ENCODE peak calls at places on chromosome 20, in four cellular contexts. One of them, this sample, is unnamed.

GRCh38 chr20:55160022-55160421 is 684.6 kb downstream of the DOK5 start:
- DNase-seq in brain microvascular endothelial cell: no peak
- DNase-seq in fibroblast of mammary gland: peak; percentile 80
- DNase-seq in Calu3: no peak
- DNase-seq in this sample: no peak

GRCh38 chr20:12177657-12178293 is 260.1 kb downstream of the BTBD3 start:
- DNase-seq in brain microvascular endothelial cell: no peak
- DNase-seq in fibroblast of mammary gland: peak; percentile 36
- DNase-seq in Calu3: peak; percentile 59
- DNase-seq in this sample: peak; percentile 24

GRCh38 chr20:5085380-5085779 is 34.4 kb downstream of the PCNA start:
- DNase-seq in brain microvascular endothelial cell: no peak
- DNase-seq in fibroblast of mammary gland: no peak
- DNase-seq in Calu3: no peak
- DNase-seq in this sample: no peak

GRCh38 chr20:48846516-48847492 is 19.0 kb upstream of the PREX1 start:
- DNase-seq in brain microvascular endothelial cell: no peak
- DNase-seq in fibroblast of mammary gland: no peak
- DNase-seq in Calu3: no peak
- DNase-seq in this sample: no peak

GRCh38 chr20:57104711-57105110 is 161.7 kb downstream of the BMP7 start:
- DNase-seq in brain microvascular endothelial cell: no peak
- DNase-seq in fibroblast of mammary gland: no peak
- DNase-seq in Calu3: no peak
- DNase-seq in this sample: no peak

GRCh38 chr20:2149507-2149906 is 47.9 kb downstream of the STK35 start:
- DNase-seq in brain microvascular endothelial cell: no peak
- DNase-seq in fibroblast of mammary gland: peak; percentile 35
- DNase-seq in Calu3: no peak
- DNase-seq in this sample: peak; percentile 18

GRCh38 chr20:23257106-23257761 is 93.4 kb upstream of the NXT1 start:
- DNase-seq in brain microvascular endothelial cell: no peak
- DNase-seq in fibroblast of mammary gland: peak; percentile 9
- DNase-seq in Calu3: no peak
- DNase-seq in this sample: peak; percentile 14

GRCh38 chr20:22411568-22412450 is 172.6 kb downstream of the FOXA2 start:
- DNase-seq in brain microvascular endothelial cell: no peak
- DNase-seq in fibroblast of mammary gland: peak; percentile 91
- DNase-seq in Calu3: peak; percentile 30
- DNase-seq in this sample: peak; percentile 70

GRCh38 chr20:7147220-7147601 is 379.7 kb downstream of the BMP2 start:
- DNase-seq in brain microvascular endothelial cell: no peak
- DNase-seq in fibroblast of mammary gland: no peak
- DNase-seq in Calu3: no peak
- DNase-seq in this sample: no peak

GRCh38 chr20:23049933-23050838 is 714 bp upstream of the THBD start:
- DNase-seq in brain microvascular endothelial cell: peak; percentile 19
- DNase-seq in fibroblast of mammary gland: no peak
- DNase-seq in Calu3: peak; percentile 1
- DNase-seq in this sample: peak; percentile 78

GRCh38 chr20:48788486-48789072 is 39.2 kb downstream of the PREX1 start:
- DNase-seq in brain microvascular endothelial cell: no peak
- DNase-seq in fibroblast of mammary gland: no peak
- DNase-seq in Calu3: no peak
- DNase-seq in this sample: no peak

GRCh38 chr20:63594043-63594561 is 20.1 kb upstream of the HELZ2 start:
- DNase-seq in brain microvascular endothelial cell: peak; percentile 49
- DNase-seq in fibroblast of mammary gland: peak; percentile 94
- DNase-seq in Calu3: no peak
- DNase-seq in this sample: no peak

GRCh38 chr20:36092424-36093024 is 62.0 kb upstream of the EPB41L1 start:
- DNase-seq in brain microvascular endothelial cell: no peak
- DNase-seq in fibroblast of mammary gland: no peak
- DNase-seq in Calu3: peak; percentile 72
- DNase-seq in this sample: peak; percentile 21

GRCh38 chr20:23631981-23632710 is 5.6 kb downstream of the CST3 start:
- DNase-seq in brain microvascular endothelial cell: no peak
- DNase-seq in fibroblast of mammary gland: no peak
- DNase-seq in Calu3: no peak
- DNase-seq in this sample: no peak

GRCh38 chr20:362271-363254 is 15.7 kb downstream of the NRSN2 start:
- DNase-seq in brain microvascular endothelial cell: peak; percentile 76
- DNase-seq in fibroblast of mammary gland: peak; percentile 77
- DNase-seq in Calu3: peak; percentile 95
- DNase-seq in this sample: peak; percentile 99

GRCh38 chr20:36064661-36065426 is 89.7 kb upstream of the EPB41L1 start:
- DNase-seq in brain microvascular endothelial cell: peak; percentile 79
- DNase-seq in fibroblast of mammary gland: peak; percentile 69
- DNase-seq in Calu3: peak; percentile 100
- DNase-seq in this sample: peak; percentile 80

GRCh38 chr20:33852971-33853813 is 42.0 kb downstream of the CHMP4B start:
- DNase-seq in brain microvascular endothelial cell: no peak
- DNase-seq in fibroblast of mammary gland: peak; percentile 18
- DNase-seq in Calu3: no peak
- DNase-seq in this sample: no peak

GRCh38 chr20:539236-539635 is 4.4 kb downstream of the CSNK2A1 start:
- DNase-seq in brain microvascular endothelial cell: no peak
- DNase-seq in fibroblast of mammary gland: no peak
- DNase-seq in Calu3: no peak
- DNase-seq in this sample: no peak

GRCh38 chr20:61353261-61353995 is 101.4 kb downstream of the CDH4 start:
- DNase-seq in brain microvascular endothelial cell: no peak
- DNase-seq in fibroblast of mammary gland: peak; percentile 37
- DNase-seq in Calu3: no peak
- DNase-seq in this sample: peak; percentile 74

GRCh38 chr20:48831702-48832422 is 4.1 kb upstream of the PREX1 start:
- DNase-seq in brain microvascular endothelial cell: no peak
- DNase-seq in fibroblast of mammary gland: peak; percentile 70
- DNase-seq in Calu3: peak; percentile 44
- DNase-seq in this sample: peak; percentile 60

GRCh38 chr20:21832442-21833152 is 127.1 kb downstream of the PAX1 start:
- DNase-seq in brain microvascular endothelial cell: no peak
- DNase-seq in fibroblast of mammary gland: peak; percentile 27
- DNase-seq in Calu3: no peak
- DNase-seq in this sample: no peak

GRCh38 chr20:15930324-15931305 is 642.6 kb downstream of the KIF16B start:
- DNase-seq in brain microvascular endothelial cell: peak; percentile 26
- DNase-seq in fibroblast of mammary gland: peak; percentile 64
- DNase-seq in Calu3: no peak
- DNase-seq in this sample: peak; percentile 90

GRCh38 chr20:47663354-47664067 is 121.8 kb downstream of the SULF2 start:
- DNase-seq in brain microvascular endothelial cell: peak; percentile 64
- DNase-seq in fibroblast of mammary gland: peak; percentile 68
- DNase-seq in Calu3: peak; percentile 92
- DNase-seq in this sample: peak; percentile 81

DNA sequence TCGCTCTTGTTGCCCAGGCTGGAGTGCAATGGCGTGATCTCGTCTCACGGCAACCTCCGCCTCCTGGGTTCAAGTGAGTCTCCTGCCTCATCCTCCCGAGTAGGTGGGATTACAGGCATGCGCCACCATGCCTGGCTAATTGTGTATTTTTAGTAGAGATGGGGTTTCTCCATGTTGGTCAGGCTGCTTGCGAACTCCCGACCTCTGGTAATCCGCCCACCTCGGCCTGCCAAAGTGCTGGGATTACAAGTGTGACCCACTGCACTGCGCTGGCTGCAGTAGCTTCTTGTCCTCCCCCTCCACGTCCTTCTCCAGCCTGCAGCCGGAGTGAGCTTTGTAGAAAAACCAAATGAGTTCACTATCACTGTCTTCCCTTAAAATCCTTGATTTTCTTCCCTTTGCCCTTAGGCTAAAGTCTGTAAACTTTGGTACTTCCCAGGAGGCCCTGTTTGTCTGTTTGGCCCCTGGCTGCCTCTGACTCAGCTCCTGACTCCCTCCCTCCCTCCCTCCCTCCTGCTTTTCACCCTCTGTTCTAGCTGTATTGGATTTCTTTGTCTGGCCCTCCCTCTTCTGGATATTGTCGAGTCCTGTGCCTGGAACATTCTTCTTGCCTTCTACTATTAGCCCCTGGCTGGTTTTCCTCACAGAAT is 12.9 kb downstream of the PARD6B start:
- DNase-seq in brain microvascular endothelial cell: peak; percentile 84
- DNase-seq in fibroblast of mammary gland: peak; percentile 90
- DNase-seq in Calu3: peak; percentile 73
- DNase-seq in this sample: peak; percentile 88
- TF ChIP-seq CTCF in brain microvascular endothelial cell: peak; percentile 63
- TF ChIP-seq CTCF in fibroblast of mammary gland: peak; percentile 48
- TF ChIP-seq CTCF in Calu3: no peak
- TF ChIP-seq CTCF in this sample: peak; percentile 34

DNA sequence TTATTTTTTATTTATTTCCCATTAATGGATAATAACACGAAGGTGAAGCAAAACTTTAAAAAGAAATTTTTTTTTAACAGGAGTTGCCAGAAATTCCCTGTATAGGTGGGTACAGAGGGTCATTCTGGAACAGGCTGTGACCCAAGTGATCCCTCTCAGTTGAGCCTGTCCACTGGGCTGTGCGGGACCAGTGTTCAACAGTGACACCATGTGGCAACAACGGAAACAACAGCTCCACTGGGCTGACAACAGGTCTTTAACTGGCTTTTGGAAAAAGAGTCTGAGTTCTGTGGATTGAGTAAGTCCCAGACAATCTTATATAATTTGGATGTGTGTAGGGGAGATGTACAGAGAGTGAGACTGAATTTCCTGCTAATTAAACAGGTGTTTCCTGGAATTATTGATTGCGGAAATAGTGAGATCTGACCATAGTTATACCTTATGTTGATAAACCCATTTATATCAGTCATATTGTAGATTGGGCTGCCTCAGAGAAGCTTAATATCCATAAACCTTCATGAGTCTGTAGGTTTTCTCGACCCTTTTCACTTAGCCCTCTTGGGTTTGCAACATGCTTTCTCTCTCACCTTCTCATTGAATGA is 17.6 kb downstream of the KIAA1755 start:
- DNase-seq in brain microvascular endothelial cell: no peak
- DNase-seq in fibroblast of mammary gland: peak; percentile 41
- DNase-seq in Calu3: peak; percentile 43
- DNase-seq in this sample: peak; percentile 21
- TF ChIP-seq CTCF in brain microvascular endothelial cell: peak; percentile 75
- TF ChIP-seq CTCF in fibroblast of mammary gland: peak; percentile 72
- TF ChIP-seq CTCF in Calu3: peak; percentile 88
- TF ChIP-seq CTCF in this sample: peak; percentile 53

GRCh38 chr20:17635320-17635673 is 46.7 kb downstream of the RRBP1 start:
- DNase-seq in brain microvascular endothelial cell: no peak
- DNase-seq in fibroblast of mammary gland: no peak
- DNase-seq in Calu3: no peak
- DNase-seq in this sample: no peak

GRCh38 chr20:17635846-17636245 is 46.2 kb downstream of the RRBP1 start:
- DNase-seq in brain microvascular endothelial cell: no peak
- DNase-seq in fibroblast of mammary gland: peak; percentile 92
- DNase-seq in Calu3: no peak
- DNase-seq in this sample: no peak

GRCh38 chr20:17637413-17637780 is 44.6 kb downstream of the RRBP1 start:
- DNase-seq in brain microvascular endothelial cell: no peak
- DNase-seq in fibroblast of mammary gland: no peak
- DNase-seq in Calu3: no peak
- DNase-seq in this sample: no peak

GRCh38 chr20:17637985-17638640 is 43.9 kb downstream of the RRBP1 start:
- DNase-seq in brain microvascular endothelial cell: no peak
- DNase-seq in fibroblast of mammary gland: no peak
- DNase-seq in Calu3: no peak
- DNase-seq in this sample: no peak

GRCh38 chr20:17636523-17637412 is 45.3 kb downstream of the RRBP1 start:
- DNase-seq in brain microvascular endothelial cell: no peak
- DNase-seq in fibroblast of mammary gland: peak; percentile 44
- DNase-seq in Calu3: no peak
- DNase-seq in this sample: no peak
- TF ChIP-seq CTCF in brain microvascular endothelial cell: peak; percentile 26
- TF ChIP-seq CTCF in fibroblast of mammary gland: peak; percentile 12
- TF ChIP-seq CTCF in Calu3: no peak
- TF ChIP-seq CTCF in this sample: no peak

GRCh38 chr20:25076731-25077609 is 5.0 kb downstream of the VSX1 start:
- DNase-seq in brain microvascular endothelial cell: no peak
- DNase-seq in fibroblast of mammary gland: peak; percentile 45
- DNase-seq in Calu3: peak; percentile 44
- DNase-seq in this sample: peak; percentile 86
- TF ChIP-seq CTCF in brain microvascular endothelial cell: peak; percentile 50
- TF ChIP-seq CTCF in fibroblast of mammary gland: peak; percentile 35
- TF ChIP-seq CTCF in Calu3: no peak
- TF ChIP-seq CTCF in this sample: peak; percentile 34

DNA sequence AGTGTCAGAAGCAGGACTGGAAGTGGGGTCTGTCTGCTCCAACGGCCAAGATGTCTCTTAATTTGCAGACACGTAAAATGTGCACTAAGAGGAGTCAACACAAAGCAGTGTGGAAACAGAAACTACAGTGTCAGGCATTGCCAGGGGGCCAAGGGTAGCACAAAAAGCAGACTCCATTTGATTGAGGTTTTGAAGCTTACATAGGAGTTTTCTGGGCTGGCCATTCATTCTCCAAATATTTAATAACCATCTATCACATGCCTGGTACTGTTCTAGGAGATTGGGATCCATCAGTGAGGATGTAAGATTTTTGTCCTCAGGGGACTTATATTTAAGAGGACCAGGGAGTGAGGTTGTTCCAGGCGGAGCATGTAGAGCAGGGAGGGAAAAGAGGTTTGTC is 29.5 kb downstream of the MAFB start:
- DNase-seq in brain microvascular endothelial cell: no peak
- DNase-seq in fibroblast of mammary gland: no peak
- DNase-seq in Calu3: no peak
- DNase-seq in this sample: no peak
- TF ChIP-seq CTCF in brain microvascular endothelial cell: no peak
- TF ChIP-seq CTCF in fibroblast of mammary gland: no peak
- TF ChIP-seq CTCF in Calu3: no peak
- TF ChIP-seq CTCF in this sample: no peak

GRCh38 chr20:10356628-10357027 is 77.4 kb downstream of the MKKS start:
- DNase-seq in brain microvascular endothelial cell: no peak
- DNase-seq in fibroblast of mammary gland: no peak
- DNase-seq in Calu3: no peak
- DNase-seq in this sample: no peak

GRCh38 chr20:10357061-10357708 is 76.8 kb downstream of the MKKS start:
- DNase-seq in brain microvascular endothelial cell: no peak
- DNase-seq in fibroblast of mammary gland: peak; percentile 32
- DNase-seq in Calu3: no peak
- DNase-seq in this sample: no peak

GRCh38 chr20:10359621-10360040 is 74.4 kb downstream of the MKKS start:
- DNase-seq in brain microvascular endothelial cell: peak; percentile 50
- DNase-seq in fibroblast of mammary gland: no peak
- DNase-seq in Calu3: no peak
- DNase-seq in this sample: no peak

GRCh38 chr20:10360878-10361277 is 73.1 kb downstream of the MKKS start:
- DNase-seq in brain microvascular endothelial cell: peak; percentile 30
- DNase-seq in fibroblast of mammary gland: no peak
- DNase-seq in Calu3: no peak
- DNase-seq in this sample: no peak

DNA sequence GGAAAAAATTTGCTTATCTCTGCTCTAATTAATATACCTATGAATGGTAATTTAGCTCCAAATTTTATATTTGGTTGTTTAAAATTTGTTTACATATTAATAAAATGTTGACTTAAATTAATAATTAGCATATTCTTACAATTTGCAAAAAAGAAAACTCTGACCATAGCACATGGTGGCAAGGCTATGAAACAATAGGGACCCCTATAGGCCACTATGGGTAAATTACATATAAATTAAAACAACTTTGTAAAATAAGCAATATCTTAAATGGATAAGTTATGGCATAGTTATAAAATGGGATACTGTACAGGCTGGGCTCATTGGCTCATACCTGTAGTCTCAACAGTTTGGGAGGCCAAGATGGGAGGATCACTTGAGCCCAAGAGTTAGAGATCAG is 76.0 kb downstream of the MKKS start:
- DNase-seq in brain microvascular endothelial cell: no peak
- DNase-seq in fibroblast of mammary gland: peak; percentile 44
- DNase-seq in Calu3: no peak
- DNase-seq in this sample: no peak
- TF ChIP-seq CTCF in brain microvascular endothelial cell: peak; percentile 48
- TF ChIP-seq CTCF in fibroblast of mammary gland: peak; percentile 81
- TF ChIP-seq CTCF in Calu3: no peak
- TF ChIP-seq CTCF in this sample: peak; percentile 48